ENCODE peak calls at places on chromosomes 6 and 20, in six cellular contexts. W is ovary; L is CD8-positive, alpha-beta T cell; S is stomach; K is small intestine; J is adipocyte. Z is an unnamed sample.
A peak's percentile ranks its signal among the peaks of the same experiment; 100 is the strongest.

GRCh38 chr6:42498473-42499128 is 46.9 kb upstream of the TRERF1 start:
- DNase-seq in W (no peak), L (no peak), S (no peak), K (peak; percentile 51), J (no peak), Z (peak; percentile 53)

GRCh38 chr6:36917541-36918193 is 31.9 kb downstream of the C6orf89 start:
- DNase-seq in W (peak; percentile 48), L (no peak), S (no peak), K (no peak), J (peak; percentile 93), Z (no peak)

GRCh38 chr6:3671382-3671781 is 80.1 kb downstream of the PXDC1 start:
- DNase-seq in W (no peak), L (no peak), S (no peak), K (no peak), J (no peak), Z (no peak)

GRCh38 chr20:51767867-51768758 is at the start of gene ATP9A:
- DNase-seq in W (peak; percentile 64), L (no peak), S (peak; percentile 45), K (peak; percentile 43), J (peak; percentile 68), Z (no peak)

GRCh38 chr20:38190936-38191371 is 25.9 kb upstream of the TGM2 start:
- DNase-seq in W (no peak), L (no peak), S (no peak), K (no peak), J (no peak), Z (peak; percentile 35)

GRCh38 chr6:122154912-122155516 is 244.4 kb upstream of the HSF2 start:
- DNase-seq in W (peak; percentile 36), L (no peak), S (no peak), K (no peak), J (no peak), Z (no peak)

GRCh38 chr6:5172057-5172683 is 87.0 kb downstream of the PPP1R3G start:
- DNase-seq in W (no peak), L (no peak), S (no peak), K (no peak), J (no peak), Z (no peak)

GRCh38 chr20:48667889-48668413 is 159.8 kb downstream of the PREX1 start:
- DNase-seq in W (peak; percentile 45), L (no peak), S (no peak), K (peak; percentile 20), J (no peak), Z (no peak)

GRCh38 chr20:20525756-20526155 is 157.9 kb downstream of the INSM1 start:
- DNase-seq in W (no peak), L (no peak), S (no peak), K (no peak), J (no peak), Z (no peak)

GRCh38 chr6:163983601-163984445 is 569.3 kb downstream of the QKI start:
- DNase-seq in W (no peak), L (no peak), S (no peak), K (no peak), J (no peak), Z (no peak)

GRCh38 chr20:23152308-23152892 is 66.3 kb upstream of the CD93 start:
- DNase-seq in W (peak; percentile 53), L (no peak), S (peak; percentile 49), K (peak; percentile 77), J (peak; percentile 57), Z (peak; percentile 80)

GRCh38 chr20:47336013-47336754 is 20.3 kb downstream of the ZMYND8 start:
- DNase-seq in W (peak; percentile 46), L (no peak), S (no peak), K (no peak), J (peak; percentile 72), Z (no peak)

GRCh38 chr6:10414766-10415592 is at the start of gene TFAP2A:
- DNase-seq in W (no peak), L (no peak), S (no peak), K (no peak), J (peak; percentile 89), Z (no peak)

GRCh38 chr20:23490817-23491216 is at the start of gene CST8:
- DNase-seq in W (no peak), L (no peak), S (no peak), K (no peak), J (no peak), Z (no peak)

GRCh38 chr6:2542858-2543218 is 207.9 kb downstream of the MYLK4 start:
- DNase-seq in W (no peak), L (no peak), S (no peak), K (peak; percentile 65), J (peak; percentile 85), Z (peak; percentile 72)

GRCh38 chr20:57210054-57210910 is 56.2 kb downstream of the BMP7 start:
- DNase-seq in W (no peak), L (no peak), S (peak; percentile 59), K (peak; percentile 59), J (no peak), Z (peak; percentile 79)

GRCh38 chr6:18746727-18747126 is 359.6 kb downstream of the RNF144B start:
- DNase-seq in W (no peak), L (no peak), S (no peak), K (no peak), J (no peak), Z (no peak)

GRCh38 chr20:330233-331149 is 5.1 kb downstream of the SOX12 start:
- DNase-seq in W (peak; percentile 53), L (peak; percentile 66), S (peak; percentile 49), K (peak; percentile 53), J (peak; percentile 88), Z (peak; percentile 77)

GRCh38 chr6:78770766-78771165 is 96.6 kb upstream of the IRAK1BP1 start:
- DNase-seq in W (no peak), L (no peak), S (no peak), K (peak; percentile 10), J (no peak), Z (no peak)

GRCh38 chr6:32139590-32139989 is 9.5 kb upstream of the FKBPL start:
- DNase-seq in W (peak; percentile 58), L (no peak), S (no peak), K (no peak), J (no peak), Z (no peak)

GRCh38 chr6:130632288-130632687 is 194.9 kb upstream of the SMLR1 start:
- DNase-seq in W (no peak), L (no peak), S (no peak), K (no peak), J (no peak), Z (no peak)

GRCh38 chr6:155448823-155449789 is 6.5 kb downstream of the NOX3 start:
- DNase-seq in W (no peak), L (no peak), S (no peak), K (no peak), J (no peak), Z (no peak)

GRCh38 chr20:9508696-9509178 is 5.7 kb upstream of the LAMP5 start:
- DNase-seq in W (no peak), L (no peak), S (no peak), K (no peak), J (no peak), Z (no peak)

GRCh38 chr6:30062471-30063178 is 1.6 kb downstream of the POLR1H start:
- DNase-seq in W (no peak), L (no peak), S (no peak), K (no peak), J (no peak), Z (no peak)

GRCh38 chr20:309306-309840 is 12.0 kb downstream of the ZCCHC3 start:
- DNase-seq in W (no peak), L (no peak), S (no peak), K (no peak), J (peak; percentile 72), Z (no peak)

GRCh38 chr6:168116446-168116974 is 37.5 kb upstream of the FRMD1 start:
- DNase-seq in W (peak; percentile 16), L (no peak), S (no peak), K (no peak), J (no peak), Z (no peak)

GRCh38 chr6:116159782-116160524 is 34.0 kb upstream of the COL10A1 start:
- DNase-seq in W (no peak), L (no peak), S (no peak), K (no peak), J (peak; percentile 57), Z (no peak)

GRCh38 chr20:47198254-47198671 is 158.2 kb downstream of the ZMYND8 start:
- DNase-seq in W (no peak), L (no peak), S (no peak), K (no peak), J (no peak), Z (no peak)

GRCh38 chr6:20175810-20176209 is 36.5 kb downstream of the MBOAT1 start:
- DNase-seq in W (no peak), L (no peak), S (no peak), K (peak; percentile 42), J (no peak), Z (no peak)

GRCh38 chr20:13941031-13941430 is 49.4 kb downstream of the SEL1L2 start:
- DNase-seq in W (no peak), L (no peak), S (no peak), K (no peak), J (no peak), Z (no peak)

GRCh38 chr6:119289651-119290050 is 59.9 kb downstream of the MAN1A1 start:
- DNase-seq in W (no peak), L (no peak), S (no peak), K (no peak), J (no peak), Z (no peak)
- H3K4me1 ChIP-seq in W (no peaks in the 10 kb centered on the region), L (no peaks in the 10 kb centered on the region), S (no peaks in the 10 kb centered on the region), K (no peaks in the 10 kb centered on the region), J (peaks cover 15% of the 10 kb centered on the region), Z (no peaks in the 10 kb centered on the region)

DNA sequence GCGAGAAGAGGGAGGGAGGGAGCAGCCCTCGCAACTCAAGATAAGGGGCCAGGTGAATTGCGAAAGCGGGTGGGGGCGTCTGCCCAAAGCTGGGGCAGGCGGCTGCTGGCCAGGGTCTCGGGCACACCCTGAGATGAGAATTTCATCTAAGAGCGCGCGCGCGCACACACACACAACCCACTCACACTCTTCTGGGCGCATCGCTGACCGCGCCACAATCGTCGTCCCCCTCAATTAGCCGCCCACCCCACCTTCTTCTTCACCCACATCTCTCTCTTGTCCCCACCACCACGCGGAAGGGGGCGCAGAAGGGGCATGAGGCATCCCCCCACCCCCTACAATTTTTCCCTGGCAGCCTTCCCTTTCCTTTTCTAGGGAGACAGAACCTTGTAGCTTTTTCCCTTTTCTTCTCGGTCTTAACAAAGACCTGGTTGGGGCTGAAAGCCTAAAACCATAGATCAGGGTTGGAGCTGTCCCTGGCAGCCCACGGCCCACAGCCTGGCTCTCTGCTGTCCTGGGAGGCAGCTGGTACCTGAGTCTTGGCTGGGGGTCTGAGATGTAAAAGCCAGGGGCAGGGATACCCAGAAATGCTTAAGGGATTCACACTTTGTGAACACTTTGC is 737 bp upstream of the PTPRT start:
- DNase-seq in W (no peak), L (no peak), S (no peak), K (no peak), J (no peak), Z (no peak)
- H3K4me1 ChIP-seq in W (no peaks in the 10 kb centered on the region), L (peaks cover 6% of the 10 kb centered on the region), S (peaks cover 25% of the 10 kb centered on the region), K (no peaks in the 10 kb centered on the region), J (peaks cover 13% of the 10 kb centered on the region), Z (no peaks in the 10 kb centered on the region)

GRCh38 chr20:41011551-41012067 is 17.0 kb upstream of the TOP1 start:
- DNase-seq in W (no peak), L (no peak), S (no peak), K (no peak), J (no peak), Z (no peak)
- H3K4me1 ChIP-seq in W (no peaks in the 10 kb centered on the region), L (peaks cover 28% of the 10 kb centered on the region), S (peaks cover 34% of the 10 kb centered on the region), K (peaks cover 4% of the 10 kb centered on the region), J (peaks cover 30% of the 10 kb centered on the region), Z (peaks cover 56% of the 10 kb centered on the region)

DNA sequence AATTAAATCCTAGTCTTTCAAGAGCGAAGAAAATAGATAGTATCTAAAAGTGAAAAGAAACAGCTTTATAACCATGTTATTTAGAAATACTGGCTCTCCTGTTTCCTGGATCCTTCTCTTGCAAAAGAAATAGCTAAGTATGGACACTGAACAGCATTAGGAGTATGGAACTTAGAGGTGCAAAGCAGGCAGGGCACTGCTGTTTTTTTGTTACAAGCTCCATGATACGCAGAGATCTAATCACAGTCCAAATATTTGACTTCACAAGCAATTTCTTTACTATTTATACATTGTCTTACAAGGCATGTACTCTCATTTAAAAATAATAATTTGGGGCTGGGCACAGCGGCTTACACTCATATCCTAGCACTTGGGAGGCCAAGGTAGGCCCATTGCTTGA is 7.6 kb downstream of the TRPC4AP start:
- DNase-seq in W (no peak), L (no peak), S (no peak), K (no peak), J (no peak), Z (no peak)
- H3K4me1 ChIP-seq in W (peaks cover 5% of the 10 kb centered on the region), L (peaks cover 43% of the 10 kb centered on the region), S (peaks cover 79% of the 10 kb centered on the region), K (no peaks in the 10 kb centered on the region), J (peaks cover 23% of the 10 kb centered on the region), Z (no peaks in the 10 kb centered on the region)

Z was measured in Caco-2.